ENCODE peak calls at places on chromosomes 7 and 10, in eight cellular contexts. One of them, this sample, is unnamed.

GRCh38 chr10:112585052-112585451 is 138.0 kb downstream of the VTI1A start:
- DNase-seq in fibroblast of mammary gland: peak
- DNase-seq in fibroblast of lung: peak
- DNase-seq in fibroblast of villous mesenchyme: no peak
- DNase-seq in astrocyte: peak
- DNase-seq in astrocyte of the cerebellum: no peak
- DNase-seq in spleen: no peak
- DNase-seq in WERI-Rb-1: no peak
- DNase-seq in this sample: no peak

GRCh38 chr7:151940048-151940845 is 16.0 kb upstream of the GALNTL5 start:
- DNase-seq in astrocyte: peak
- DNase-seq in WERI-Rb-1: no peak
- DNase-seq in spleen: no peak
- DNase-seq in fibroblast of mammary gland: peak
- DNase-seq in astrocyte of the cerebellum: peak
- DNase-seq in fibroblast of villous mesenchyme: peak
- DNase-seq in fibroblast of lung: peak
- DNase-seq in this sample: peak

GRCh38 chr7:100632951-100633717 is 8.2 kb downstream of the TFR2 start:
- DNase-seq in astrocyte of the cerebellum: no peak
- DNase-seq in fibroblast of lung: peak
- DNase-seq in WERI-Rb-1: peak
- DNase-seq in fibroblast of villous mesenchyme: peak
- DNase-seq in spleen: peak
- DNase-seq in astrocyte: no peak
- DNase-seq in fibroblast of mammary gland: peak
- DNase-seq in this sample: no peak

GRCh38 chr10:105023706-105024105 is 382.6 kb downstream of the SORCS3 start:
- DNase-seq in fibroblast of villous mesenchyme: no peak
- DNase-seq in spleen: no peak
- DNase-seq in WERI-Rb-1: no peak
- DNase-seq in astrocyte: peak
- DNase-seq in fibroblast of lung: peak
- DNase-seq in fibroblast of mammary gland: no peak
- DNase-seq in astrocyte of the cerebellum: peak
- DNase-seq in this sample: no peak

GRCh38 chr7:48130658-48131108 is 40.6 kb upstream of the ABCA13 start:
- DNase-seq in spleen: no peak
- DNase-seq in fibroblast of mammary gland: no peak
- DNase-seq in astrocyte of the cerebellum: no peak
- DNase-seq in astrocyte: peak
- DNase-seq in fibroblast of villous mesenchyme: peak
- DNase-seq in WERI-Rb-1: no peak
- DNase-seq in fibroblast of lung: peak
- DNase-seq in this sample: no peak

GRCh38 chr10:111996103-111996502 is 187.5 kb downstream of the GPAM start:
- DNase-seq in spleen: no peak
- DNase-seq in astrocyte: no peak
- DNase-seq in fibroblast of villous mesenchyme: no peak
- DNase-seq in fibroblast of lung: no peak
- DNase-seq in astrocyte of the cerebellum: no peak
- DNase-seq in fibroblast of mammary gland: no peak
- DNase-seq in WERI-Rb-1: no peak
- DNase-seq in this sample: no peak

GRCh38 chr7:33262476-33262875 is 133.1 kb downstream of the BBS9 start:
- DNase-seq in WERI-Rb-1: no peak
- DNase-seq in spleen: no peak
- DNase-seq in astrocyte: peak
- DNase-seq in astrocyte of the cerebellum: no peak
- DNase-seq in fibroblast of lung: peak
- DNase-seq in fibroblast of villous mesenchyme: peak
- DNase-seq in fibroblast of mammary gland: peak
- DNase-seq in this sample: no peak

GRCh38 chr10:84540617-84541288 is 212.4 kb downstream of the CCSER2 start:
- DNase-seq in fibroblast of mammary gland: peak
- DNase-seq in astrocyte of the cerebellum: peak
- DNase-seq in spleen: peak
- DNase-seq in fibroblast of lung: peak
- DNase-seq in astrocyte: peak
- DNase-seq in WERI-Rb-1: peak
- DNase-seq in fibroblast of villous mesenchyme: peak
- DNase-seq in this sample: no peak

GRCh38 chr10:113309791-113310190 is 243.1 kb upstream of the HABP2 start:
- DNase-seq in astrocyte: no peak
- DNase-seq in spleen: no peak
- DNase-seq in fibroblast of villous mesenchyme: no peak
- DNase-seq in WERI-Rb-1: no peak
- DNase-seq in astrocyte of the cerebellum: no peak
- DNase-seq in fibroblast of mammary gland: no peak
- DNase-seq in fibroblast of lung: no peak
- DNase-seq in this sample: no peak

GRCh38 chr10:129074939-129075338 is 392.1 kb upstream of the MGMT start:
- DNase-seq in fibroblast of mammary gland: no peak
- DNase-seq in spleen: no peak
- DNase-seq in WERI-Rb-1: no peak
- DNase-seq in astrocyte of the cerebellum: no peak
- DNase-seq in astrocyte: no peak
- DNase-seq in fibroblast of villous mesenchyme: no peak
- DNase-seq in fibroblast of lung: no peak
- DNase-seq in this sample: no peak

GRCh38 chr10:88116491-88116890 is 253.1 kb downstream of the PTEN start:
- DNase-seq in WERI-Rb-1: no peak
- DNase-seq in fibroblast of lung: peak
- DNase-seq in spleen: no peak
- DNase-seq in fibroblast of mammary gland: peak
- DNase-seq in astrocyte: peak
- DNase-seq in fibroblast of villous mesenchyme: no peak
- DNase-seq in astrocyte of the cerebellum: no peak
- DNase-seq in this sample: no peak

GRCh38 chr10:44995914-44996633 is 4.6 kb upstream of the ZNF22 start:
- DNase-seq in fibroblast of mammary gland: peak
- DNase-seq in fibroblast of lung: no peak
- DNase-seq in spleen: no peak
- DNase-seq in astrocyte of the cerebellum: no peak
- DNase-seq in astrocyte: no peak
- DNase-seq in fibroblast of villous mesenchyme: peak
- DNase-seq in WERI-Rb-1: no peak
- DNase-seq in this sample: no peak

GRCh38 chr10:75956624-75957023 is 525.2 kb downstream of the LRMDA start:
- DNase-seq in fibroblast of lung: peak
- DNase-seq in spleen: no peak
- DNase-seq in WERI-Rb-1: peak
- DNase-seq in fibroblast of mammary gland: peak
- DNase-seq in astrocyte of the cerebellum: no peak
- DNase-seq in astrocyte: peak
- DNase-seq in fibroblast of villous mesenchyme: no peak
- DNase-seq in this sample: no peak

GRCh38 chr7:101681170-101682007 is 52.3 kb upstream of the MYL10 start:
- DNase-seq in fibroblast of villous mesenchyme: peak
- DNase-seq in fibroblast of lung: peak
- DNase-seq in astrocyte: peak
- DNase-seq in WERI-Rb-1: no peak
- DNase-seq in fibroblast of mammary gland: peak
- DNase-seq in astrocyte of the cerebellum: peak
- DNase-seq in spleen: no peak
- DNase-seq in this sample: peak

GRCh38 chr10:114665406-114665805 is 7.3 kb upstream of the ABLIM1 start:
- DNase-seq in astrocyte: no peak
- DNase-seq in fibroblast of lung: peak
- DNase-seq in fibroblast of mammary gland: no peak
- DNase-seq in spleen: no peak
- DNase-seq in astrocyte of the cerebellum: no peak
- DNase-seq in WERI-Rb-1: no peak
- DNase-seq in fibroblast of villous mesenchyme: no peak
- DNase-seq in this sample: no peak

GRCh38 chr7:82441916-82442478 is 1.6 kb downstream of the CACNA2D1 start:
- DNase-seq in astrocyte of the cerebellum: no peak
- DNase-seq in fibroblast of mammary gland: peak
- DNase-seq in WERI-Rb-1: no peak
- DNase-seq in fibroblast of villous mesenchyme: peak
- DNase-seq in astrocyte: peak
- DNase-seq in spleen: no peak
- DNase-seq in fibroblast of lung: peak
- DNase-seq in this sample: no peak

GRCh38 chr7:4642468-4643203 is 39.5 kb upstream of the FOXK1 start:
- DNase-seq in fibroblast of mammary gland: no peak
- DNase-seq in spleen: no peak
- DNase-seq in astrocyte: no peak
- DNase-seq in astrocyte of the cerebellum: no peak
- DNase-seq in WERI-Rb-1: no peak
- DNase-seq in fibroblast of lung: no peak
- DNase-seq in fibroblast of villous mesenchyme: peak
- DNase-seq in this sample: no peak

GRCh38 chr7:146654048-146654447 is 537.4 kb downstream of the CNTNAP2 start:
- DNase-seq in astrocyte of the cerebellum: peak
- DNase-seq in fibroblast of villous mesenchyme: no peak
- DNase-seq in fibroblast of lung: no peak
- DNase-seq in astrocyte: no peak
- DNase-seq in spleen: no peak
- DNase-seq in fibroblast of mammary gland: no peak
- DNase-seq in WERI-Rb-1: peak
- DNase-seq in this sample: no peak

GRCh38 chr10:86872757-86873156 is 84.7 kb downstream of the MMRN2 start:
- DNase-seq in fibroblast of villous mesenchyme: peak
- DNase-seq in astrocyte: no peak
- DNase-seq in astrocyte of the cerebellum: no peak
- DNase-seq in fibroblast of mammary gland: peak
- DNase-seq in fibroblast of lung: peak
- DNase-seq in spleen: no peak
- DNase-seq in WERI-Rb-1: peak
- DNase-seq in this sample: no peak

GRCh38 chr7:112150823-112151641 is 55.2 kb downstream of the DOCK4 start:
- DNase-seq in astrocyte of the cerebellum: no peak
- DNase-seq in astrocyte: no peak
- DNase-seq in fibroblast of mammary gland: peak
- DNase-seq in WERI-Rb-1: no peak
- DNase-seq in spleen: no peak
- DNase-seq in fibroblast of lung: peak
- DNase-seq in fibroblast of villous mesenchyme: peak
- DNase-seq in this sample: no peak

DNA sequence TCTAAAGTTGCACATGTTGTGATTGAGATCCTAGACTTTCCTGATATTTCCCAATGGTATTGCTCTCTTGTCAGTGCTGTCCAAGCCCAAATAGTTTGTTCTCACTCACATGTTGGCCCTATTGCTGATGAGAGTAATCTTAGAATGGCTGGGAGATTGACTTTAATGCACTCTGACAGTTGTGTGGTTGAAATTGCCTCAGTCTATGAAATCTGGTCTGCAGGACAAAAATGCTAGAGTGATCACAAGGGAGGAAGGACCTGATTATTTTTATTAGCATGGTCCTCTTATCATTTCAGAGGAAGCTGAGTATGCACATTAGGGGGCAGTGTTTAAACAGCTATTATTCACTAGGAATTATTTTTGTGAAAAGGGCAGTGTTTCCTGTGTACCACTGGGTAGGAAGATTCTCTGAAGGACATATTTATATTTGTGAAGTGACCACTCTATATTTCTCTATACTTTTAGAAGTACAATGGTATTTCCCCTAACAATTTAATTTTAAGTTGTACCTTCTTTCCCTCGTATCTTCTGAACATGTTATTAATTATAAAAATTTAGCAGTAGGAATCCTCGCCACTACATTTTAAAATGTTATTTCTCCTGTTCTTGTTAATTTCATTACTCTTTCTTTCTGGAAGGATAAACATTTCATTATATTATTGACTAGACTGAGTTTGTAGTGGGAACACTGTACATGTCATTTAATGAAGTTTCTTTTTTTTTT is 64.4 kb downstream of the SUGCT start:
- DNase-seq in astrocyte: peak
- DNase-seq in fibroblast of lung: peak
- DNase-seq in astrocyte of the cerebellum: no peak
- DNase-seq in spleen: no peak
- DNase-seq in fibroblast of villous mesenchyme: peak
- DNase-seq in WERI-Rb-1: no peak
- DNase-seq in fibroblast of mammary gland: peak
- DNase-seq in this sample: no peak
- TF ChIP-seq CTCF in astrocyte: peak
- TF ChIP-seq CTCF in fibroblast of lung: peak
- TF ChIP-seq CTCF in astrocyte of the cerebellum: peak
- TF ChIP-seq CTCF in spleen: peak
- TF ChIP-seq CTCF in fibroblast of villous mesenchyme: peak
- TF ChIP-seq CTCF in WERI-Rb-1: peak
- TF ChIP-seq CTCF in fibroblast of mammary gland: peak
- TF ChIP-seq CTCF in this sample: peak

GRCh38 chr7:70040971-70041766 is 442.9 kb downstream of the AUTS2 start:
- DNase-seq in fibroblast of mammary gland: peak
- DNase-seq in astrocyte of the cerebellum: peak
- DNase-seq in astrocyte: no peak
- DNase-seq in fibroblast of villous mesenchyme: peak
- DNase-seq in spleen: no peak
- DNase-seq in WERI-Rb-1: no peak
- DNase-seq in fibroblast of lung: peak
- DNase-seq in this sample: no peak
- TF ChIP-seq CTCF in fibroblast of mammary gland: peak
- TF ChIP-seq CTCF in astrocyte of the cerebellum: peak
- TF ChIP-seq CTCF in astrocyte: peak
- TF ChIP-seq CTCF in fibroblast of villous mesenchyme: peak
- TF ChIP-seq CTCF in spleen: no peak
- TF ChIP-seq CTCF in WERI-Rb-1: peak
- TF ChIP-seq CTCF in fibroblast of lung: peak
- TF ChIP-seq CTCF in this sample: peak

GRCh38 chr10:97633921-97634320 is 621 bp upstream of the MORN4 start:
- DNase-seq in astrocyte of the cerebellum: no peak
- DNase-seq in WERI-Rb-1: peak
- DNase-seq in astrocyte: no peak
- DNase-seq in fibroblast of lung: no peak
- DNase-seq in fibroblast of villous mesenchyme: no peak
- DNase-seq in fibroblast of mammary gland: no peak
- DNase-seq in spleen: no peak
- DNase-seq in this sample: no peak
- TF ChIP-seq CTCF in astrocyte of the cerebellum: no peak
- TF ChIP-seq CTCF in WERI-Rb-1: no peak
- TF ChIP-seq CTCF in astrocyte: no peak
- TF ChIP-seq CTCF in fibroblast of lung: no peak
- TF ChIP-seq CTCF in fibroblast of villous mesenchyme: peak
- TF ChIP-seq CTCF in fibroblast of mammary gland: peak
- TF ChIP-seq CTCF in spleen: no peak
- TF ChIP-seq CTCF in this sample: no peak

GRCh38 chr7:1176891-1177373 is 16.9 kb upstream of the ZFAND2A start:
- DNase-seq in fibroblast of lung: peak
- DNase-seq in astrocyte of the cerebellum: no peak
- DNase-seq in fibroblast of villous mesenchyme: peak
- DNase-seq in astrocyte: no peak
- DNase-seq in spleen: peak
- DNase-seq in fibroblast of mammary gland: peak
- DNase-seq in WERI-Rb-1: peak
- DNase-seq in this sample: no peak
- TF ChIP-seq CTCF in fibroblast of lung: peak
- TF ChIP-seq CTCF in astrocyte of the cerebellum: peak
- TF ChIP-seq CTCF in fibroblast of villous mesenchyme: peak
- TF ChIP-seq CTCF in astrocyte: peak
- TF ChIP-seq CTCF in spleen: peak
- TF ChIP-seq CTCF in fibroblast of mammary gland: peak
- TF ChIP-seq CTCF in WERI-Rb-1: peak
- TF ChIP-seq CTCF in this sample: peak

This sample was measured in HFF-Myc.